ENCODE peak calls at places on chromosomes 5 and 9, in ten cellular contexts. E, O, Y, D, G, S, H, R, I and U are unnamed samples.

GRCh38 chr5:181246276-181247050 is 2.8 kb upstream of the RACK1 start:
- DNase-seq in E (no peak), O (peak), Y (no peak), D (no peak), G (no peak), S (peak), H (peak), R (peak), I (no peak), U (no peak)

GRCh38 chr9:36258170-36258988 is at the start of gene GNE:
- DNase-seq in E (peak), O (peak), Y (peak), D (peak), G (peak), S (peak), H (peak), R (peak), I (peak), U (peak)

GRCh38 chr9:38026021-38026809 is 42.8 kb downstream of the SHB start:
- DNase-seq in E (no peak), O (no peak), Y (peak), D (no peak), G (peak), S (peak), H (peak), R (peak), I (peak), U (peak)

GRCh38 chr9:128259156-128259555 is 16.7 kb downstream of the GOLGA2 start:
- DNase-seq in E (no peak), O (no peak), Y (no peak), D (no peak), G (no peak), S (peak), H (no peak), R (no peak), I (no peak), U (no peak)

GRCh38 chr5:176152191-176152932 is 85.9 kb upstream of the SIMC1 start:
- DNase-seq in E (no peak), O (no peak), Y (no peak), D (no peak), G (no peak), S (peak), H (no peak), R (peak), I (no peak), U (no peak)

GRCh38 chr5:73668422-73669116 is 42.6 kb downstream of the ARHGEF28 start:
- DNase-seq in E (no peak), O (no peak), Y (no peak), D (peak), G (no peak), S (no peak), H (no peak), R (no peak), I (no peak), U (no peak)

GRCh38 chr9:104776787-104777186 is 12.9 kb downstream of the NIPSNAP3B start:
- DNase-seq in E (no peak), O (no peak), Y (no peak), D (no peak), G (no peak), S (no peak), H (no peak), R (no peak), I (no peak), U (no peak)

GRCh38 chr5:93249651-93250289 is 331.2 kb downstream of the NR2F1-AS1 start:
- DNase-seq in E (no peak), O (no peak), Y (no peak), D (no peak), G (no peak), S (no peak), H (no peak), R (no peak), I (no peak), U (no peak)

GRCh38 chr9:126704157-126704941 is 90.6 kb downstream of the LMX1B start:
- DNase-seq in E (no peak), O (no peak), Y (no peak), D (no peak), G (no peak), S (peak), H (peak), R (peak), I (no peak), U (no peak)

GRCh38 chr9:137161558-137162483 is 8.0 kb downstream of the LRRC26 start:
- DNase-seq in E (no peak), O (no peak), Y (no peak), D (no peak), G (no peak), S (no peak), H (no peak), R (no peak), I (no peak), U (no peak)

GRCh38 chr5:33850100-33850594 is 41.6 kb downstream of the ADAMTS12 start:
- DNase-seq in E (no peak), O (peak), Y (peak), D (no peak), G (no peak), S (peak), H (no peak), R (peak), I (no peak), U (no peak)

GRCh38 chr5:73363911-73364730 is 84.5 kb downstream of the FOXD1 start:
- DNase-seq in E (no peak), O (no peak), Y (no peak), D (no peak), G (no peak), S (no peak), H (no peak), R (no peak), I (no peak), U (no peak)

GRCh38 chr5:55278778-55279177 is 28.7 kb downstream of the DHX29 start:
- DNase-seq in E (no peak), O (no peak), Y (no peak), D (no peak), G (no peak), S (no peak), H (no peak), R (no peak), I (no peak), U (no peak)

GRCh38 chr9:136318769-136319241 is 8.5 kb upstream of the GPSM1 start:
- DNase-seq in E (no peak), O (no peak), Y (no peak), D (no peak), G (no peak), S (no peak), H (no peak), R (no peak), I (no peak), U (no peak)

GRCh38 chr9:123414226-123414625 is 58.2 kb downstream of the CRB2 start:
- DNase-seq in E (no peak), O (no peak), Y (no peak), D (no peak), G (no peak), S (no peak), H (no peak), R (no peak), I (no peak), U (no peak)

GRCh38 chr9:95143591-95144561 is 173.6 kb downstream of the FANCC start:
- DNase-seq in E (no peak), O (no peak), Y (no peak), D (no peak), G (no peak), S (no peak), H (peak), R (no peak), I (no peak), U (no peak)

GRCh38 chr9:124420991-124421543 is 5.8 kb upstream of the PSMB7 start:
- DNase-seq in E (no peak), O (no peak), Y (no peak), D (no peak), G (no peak), S (no peak), H (no peak), R (no peak), I (peak), U (peak)

GRCh38 chr9:2859776-2860379 is 16.0 kb upstream of the PUM3 start:
- DNase-seq in E (peak), O (peak), Y (peak), D (no peak), G (no peak), S (peak), H (peak), R (peak), I (peak), U (peak)

GRCh38 chr9:118686940-118687339 is 682.3 kb downstream of the BRINP1 start:
- DNase-seq in E (no peak), O (no peak), Y (no peak), D (no peak), G (no peak), S (no peak), H (no peak), R (no peak), I (peak), U (peak)

GRCh38 chr9:42852133-42852532 is 668.7 kb downstream of the SPATA31A6 start:
- DNase-seq in E (peak), O (no peak), Y (peak), D (no peak), G (no peak), S (peak), H (peak), R (peak), I (peak), U (no peak)

GRCh38 chr9:95189230-95190098 is 128.0 kb downstream of the FANCC start:
- DNase-seq in E (peak), O (no peak), Y (no peak), D (no peak), G (peak), S (no peak), H (no peak), R (no peak), I (no peak), U (no peak)

GRCh38 chr5:147631428-147631985 is 121.6 kb upstream of the DPYSL3 start:
- DNase-seq in E (no peak), O (no peak), Y (no peak), D (no peak), G (no peak), S (no peak), H (no peak), R (no peak), I (no peak), U (no peak)

GRCh38 chr5:151039665-151040064 is 19.3 kb downstream of the GPX3 start:
- DNase-seq in E (no peak), O (no peak), Y (no peak), D (no peak), G (no peak), S (no peak), H (peak), R (no peak), I (no peak), U (no peak)

GRCh38 chr5:24788829-24789509 is 144.2 kb upstream of the CDH10 start:
- DNase-seq in E (no peak), O (no peak), Y (no peak), D (no peak), G (no peak), S (no peak), H (no peak), R (no peak), I (no peak), U (no peak)

GRCh38 chr9:22054076-22054475 is 45.0 kb upstream of the CDKN2B start:
- DNase-seq in E (no peak), O (no peak), Y (no peak), D (no peak), G (no peak), S (no peak), H (no peak), R (no peak), I (no peak), U (no peak)

GRCh38 chr9:133331641-133332380 is 4.2 kb downstream of the SURF6 start:
- DNase-seq in E (no peak), O (no peak), Y (no peak), D (no peak), G (no peak), S (no peak), H (peak), R (no peak), I (no peak), U (no peak)

GRCh38 chr5:156680845-156681244 is 169.2 kb upstream of the PPP1R2B start:
- DNase-seq in E (no peak), O (no peak), Y (no peak), D (no peak), G (no peak), S (no peak), H (no peak), R (no peak), I (no peak), U (no peak)

GRCh38 chr5:88930336-88930735 is 47.4 kb upstream of the MEF2C start:
- DNase-seq in E (no peak), O (no peak), Y (no peak), D (no peak), G (no peak), S (no peak), H (no peak), R (no peak), I (no peak), U (no peak)

GRCh38 chr9:69379250-69379982 is 54.4 kb downstream of the ENTREP1 start:
- DNase-seq in E (no peak), O (no peak), Y (peak), D (no peak), G (no peak), S (peak), H (no peak), R (peak), I (no peak), U (no peak)

GRCh38 chr5:155871623-155872022 is 455.3 kb upstream of the SGCD start:
- DNase-seq in E (no peak), O (no peak), Y (no peak), D (no peak), G (no peak), S (no peak), H (no peak), R (no peak), I (no peak), U (no peak)

GRCh38 chr9:37430841-37431597 is 8.5 kb downstream of the GRHPR start:
- DNase-seq in E (no peak), O (no peak), Y (no peak), D (peak), G (no peak), S (peak), H (peak), R (peak), I (no peak), U (peak)